ENCODE peak calls at places on chromosomes 13 and 19, in seven cellular contexts. T, G, Q, L, U, M and B are unnamed samples.

GRCh38 chr13:65964672-65965071 is 1265.5 kb downstream of the PCDH9 start:
- DNase-seq in U (no peak), G (no peak), M (peak), L (no peak), T (no peak), Q (no peak), B (no peak)

GRCh38 chr13:44790289-44790688 is 199.0 kb downstream of the NUFIP1 start:
- DNase-seq in Q (no peak), G (no peak), U (no peak), L (no peak), T (no peak), M (no peak), B (peak)

GRCh38 chr19:38917516-38917915 is 5.5 kb upstream of the CCER2 start:
- DNase-seq in M (no peak), L (no peak), U (no peak), G (no peak), Q (no peak), T (no peak), B (no peak)

GRCh38 chr13:99941086-99941485 is 30.5 kb downstream of the ZIC5 start:
- DNase-seq in L (no peak), T (no peak), Q (no peak), G (no peak), U (no peak), M (no peak), B (no peak)

GRCh38 chr19:17931532-17932191 is 1.2 kb upstream of the CCDC124 start:
- DNase-seq in L (peak), Q (no peak), T (no peak), G (no peak), M (no peak), U (no peak), B (peak)

GRCh38 chr13:33379597-33379996 is 94.0 kb upstream of the STARD13 start:
- DNase-seq in U (no peak), G (no peak), T (no peak), L (no peak), Q (no peak), M (no peak), B (peak)

GRCh38 chr19:1811472-1811894 is 593 bp downstream of the ATP8B3 start:
- DNase-seq in Q (peak), U (peak), M (peak), T (peak), L (no peak), G (no peak), B (no peak)

GRCh38 chr13:44894001-44894770 is 95.1 kb downstream of the NUFIP1 start:
- DNase-seq in M (no peak), G (no peak), Q (no peak), L (no peak), U (no peak), T (no peak), B (no peak)

GRCh38 chr13:111005364-111005763 is 90.5 kb upstream of the ANKRD10 start:
- DNase-seq in Q (no peak), T (no peak), U (no peak), M (peak), G (no peak), L (no peak), B (no peak)

GRCh38 chr13:63436288-63436687 is 2020.6 kb upstream of the PCDH20 start:
- DNase-seq in U (no peak), L (no peak), T (peak), M (no peak), Q (no peak), G (no peak), B (no peak)

GRCh38 chr13:51844862-51845573 is at the start of gene TMEM272:
- DNase-seq in Q (no peak), M (peak), L (peak), U (peak), G (peak), T (peak), B (peak)

GRCh38 chr13:49066856-49067255 is 91.1 kb downstream of the FNDC3A start:
- DNase-seq in U (no peak), G (no peak), T (no peak), M (no peak), Q (no peak), L (no peak), B (no peak)

GRCh38 chr13:41533676-41534075 is 76.3 kb downstream of the RGCC start:
- DNase-seq in Q (no peak), U (no peak), M (peak), L (no peak), T (no peak), G (no peak), B (no peak)

GRCh38 chr19:54196514-54196913 is 4.1 kb upstream of the RPS9 start:
- DNase-seq in G (no peak), M (no peak), U (no peak), T (no peak), L (no peak), Q (no peak), B (no peak)